ENCODE peak calls at places on chromosomes 11 and 22, in seven cellular contexts. N is transverse colon, X is RPMI7951, Q is mammary epithelial cell, P is activated T-helper 1 cell treated with Interleukin-2 at 50 U/mL for 16 hours, D is neuronal stem cell, H is hypothalamus. K is an unnamed sample.

GRCh38 chr11:71488086-71488967 is 35.3 kb downstream of the NADSYN1 start:
- DNase-seq in Q (peak; percentile 78), N (no peak), P (no peak), H (no peak), D (peak; percentile 4), X (peak; percentile 86), K (no peak)

GRCh38 chr11:31921066-31921465 is 109.9 kb upstream of the PAX6 start:
- DNase-seq in H (no peak), X (peak; percentile 28), D (no peak), N (no peak), Q (no peak), P (no peak), K (no peak)

GRCh38 chr11:110712643-110713468 is 619 bp upstream of the ARHGAP20 start:
- DNase-seq in Q (peak; percentile 14), P (no peak), N (peak; percentile 10), H (peak; percentile 31), D (peak; percentile 47), X (no peak), K (peak; percentile 53)

GRCh38 chr11:13941790-13942189 is 20.7 kb upstream of the SPON1 start:
- DNase-seq in P (no peak), H (no peak), D (no peak), X (no peak), N (no peak), Q (no peak), K (no peak)

GRCh38 chr11:110376711-110377324 is 52.9 kb upstream of the FDX1 start:
- DNase-seq in H (no peak), P (no peak), Q (peak; percentile 79), D (peak; percentile 64), X (peak; percentile 90), N (peak; percentile 68), K (peak; percentile 89)

GRCh38 chr11:45847908-45848316 is 637 bp downstream of the CRY2 start:
- DNase-seq in Q (peak; percentile 46), P (peak; percentile 9), H (no peak), N (peak; percentile 57), D (peak; percentile 32), X (peak; percentile 51), K (peak; percentile 72)

GRCh38 chr22:36765943-36766450 is 9.9 kb downstream of the IFT27 start:
- DNase-seq in Q (peak; percentile 70), N (no peak), H (no peak), P (no peak), D (no peak), X (peak; percentile 25), K (no peak)

GRCh38 chr11:114316980-114317675 is 20.9 kb downstream of the NNMT start:
- DNase-seq in H (no peak), X (no peak), P (no peak), N (no peak), Q (no peak), D (no peak), K (no peak)

GRCh38 chr11:68542617-68543016 is 82.1 kb downstream of the PPP6R3 start:
- DNase-seq in D (no peak), P (no peak), Q (peak; percentile 66), H (no peak), X (peak; percentile 73), N (no peak), K (peak; percentile 44)

GRCh38 chr11:61700221-61700620 is 20.0 kb downstream of the DAGLA start:
- DNase-seq in Q (peak; percentile 86), H (no peak), D (no peak), N (peak; percentile 87), P (no peak), X (peak; percentile 44), K (peak; percentile 79)

GRCh38 chr11:69361048-69361447 is 67.1 kb downstream of the MYEOV start:
- DNase-seq in D (no peak), H (no peak), Q (no peak), N (peak; percentile 7), X (no peak), P (no peak), K (no peak)

GRCh38 chr11:6647282-6647679 is 8.3 kb downstream of the DCHS1 start:
- DNase-seq in D (no peak), P (no peak), X (peak; percentile 26), Q (no peak), N (no peak), H (no peak), K (no peak)

GRCh38 chr22:34001701-34002466 is 81.6 kb upstream of the LARGE1 start:
- DNase-seq in D (no peak), N (no peak), X (no peak), Q (peak; percentile 71), P (no peak), H (no peak), K (no peak)

GRCh38 chr11:134915212-134915611 is 503.2 kb upstream of the B3GAT1 start:
- DNase-seq in Q (no peak), X (peak; percentile 35), H (no peak), P (no peak), D (no peak), N (no peak), K (peak; percentile 71)

GRCh38 chr22:36147196-36147788 is 13.3 kb downstream of the APOL3 start:
- DNase-seq in Q (no peak), D (peak; percentile 9), H (no peak), P (no peak), N (no peak), X (no peak), K (no peak)

GRCh38 chr22:28442264-28442950 is 237.2 kb downstream of the TTC28 start:
- DNase-seq in Q (peak; percentile 75), D (peak; percentile 58), H (peak; percentile 44), X (peak; percentile 59), P (peak; percentile 36), N (peak; percentile 78), K (peak; percentile 88)

GRCh38 chr11:124739479-124740276 is at the start of gene NRGN:
- DNase-seq in X (peak; percentile 87), N (peak; percentile 92), P (peak; percentile 71), D (peak; percentile 92), Q (peak; percentile 81), H (no peak), K (peak; percentile 91)

GRCh38 chr11:120549346-120549745 is 37.8 kb downstream of the GRIK4 start:
- DNase-seq in Q (no peak), D (no peak), P (no peak), X (no peak), H (no peak), N (no peak), K (no peak)

GRCh38 chr11:35539781-35540281 is 14.4 kb upstream of the PAMR1 start:
- DNase-seq in H (no peak), N (peak; percentile 30), P (no peak), X (peak; percentile 89), D (no peak), Q (peak; percentile 70), K (peak; percentile 27)

GRCh38 chr11:112735470-112735869 is 225.8 kb upstream of the NCAM1 start:
- DNase-seq in Q (no peak), N (no peak), X (no peak), H (no peak), P (no peak), D (no peak), K (no peak)

GRCh38 chr22:41526802-41527799 is 17.2 kb downstream of the POLR3H start:
- DNase-seq in P (peak; percentile 55), Q (no peak), D (no peak), X (peak; percentile 16), N (peak; percentile 55), H (no peak), K (peak; percentile 68)

GRCh38 chr11:2431395-2431794 is 12.9 kb downstream of the TRPM5 start:
- DNase-seq in D (no peak), X (no peak), P (no peak), Q (no peak), N (no peak), H (no peak), K (no peak)

GRCh38 chr22:38490915-38491314 is 15.2 kb downstream of the DDX17 start:
- DNase-seq in N (peak; percentile 73), D (no peak), Q (no peak), X (peak; percentile 35), P (no peak), H (no peak), K (peak; percentile 79)

GRCh38 chr22:23565942-23566715 is 14.0 kb downstream of the IGLL1 start:
- DNase-seq in N (no peak), P (no peak), Q (no peak), X (no peak), D (peak; percentile 55), H (no peak), K (no peak)

GRCh38 chr11:2534131-2534956 is 89.5 kb downstream of the KCNQ1 start:
- DNase-seq in D (no peak), P (no peak), H (no peak), N (peak; percentile 7), Q (peak; percentile 37), X (no peak), K (peak; percentile 67)

GRCh38 chr22:29328566-29329500 is 13.3 kb upstream of the RASL10A start:
- DNase-seq in H (no peak), Q (no peak), P (no peak), X (no peak), D (no peak), N (no peak), K (peak; percentile 43)

GRCh38 chr22:43722444-43722843 is 89.7 kb downstream of the EFCAB6 start:
- DNase-seq in Q (no peak), P (no peak), H (no peak), N (no peak), X (peak; percentile 3), D (no peak), K (no peak)

GRCh38 chr11:79419120-79419519 is 21.7 kb downstream of the TENM4 start:
- DNase-seq in X (peak; percentile 86), Q (peak; percentile 99), H (no peak), N (peak; percentile 63), P (no peak), D (no peak), K (peak; percentile 70)

GRCh38 chr22:49152930-49153770 is 674.5 kb downstream of the BRD1 start:
- DNase-seq in Q (no peak), N (no peak), H (no peak), D (no peak), X (no peak), P (no peak), K (no peak)

GRCh38 chr11:17733261-17733660 is 1.3 kb upstream of the KCNC1 start:
- DNase-seq in D (no peak), P (no peak), Q (no peak), N (no peak), H (no peak), X (no peak), K (no peak)

K was measured in adrenal gland.